ENCODE peak calls at places on chromosomes 3 and 15, in four cellular contexts. One of them, this sample, is unnamed.

GRCh38 chr3:53169832-53170324 is 8.9 kb downstream of the PRKCD start:
- DNase-seq in GM03348: no peak
- DNase-seq in myocyte: no peak
- DNase-seq in NCI-H1092: no peak
- DNase-seq in this sample: no peak

GRCh38 chr15:64651573-64652260 is 123.7 kb downstream of the RBPMS2 start:
- DNase-seq in GM03348: no peak
- DNase-seq in myocyte: no peak
- DNase-seq in NCI-H1092: peak
- DNase-seq in this sample: peak

GRCh38 chr3:22209578-22209977 is 458.6 kb upstream of the ZNF385D start:
- DNase-seq in GM03348: no peak
- DNase-seq in myocyte: no peak
- DNase-seq in NCI-H1092: no peak
- DNase-seq in this sample: no peak

GRCh38 chr15:42523331-42523730 is 25.3 kb downstream of the LRRC57 start:
- DNase-seq in GM03348: no peak
- DNase-seq in myocyte: no peak
- DNase-seq in NCI-H1092: no peak
- DNase-seq in this sample: no peak

GRCh38 chr3:113948015-113948917 is 453 bp downstream of the ZDHHC23 start:
- DNase-seq in GM03348: no peak
- DNase-seq in myocyte: no peak
- DNase-seq in NCI-H1092: peak
- DNase-seq in this sample: peak

GRCh38 chr3:16427309-16427965 is 86.1 kb downstream of the RFTN1 start:
- DNase-seq in GM03348: peak
- DNase-seq in myocyte: peak
- DNase-seq in NCI-H1092: no peak
- DNase-seq in this sample: no peak

GRCh38 chr3:177488740-177489139 is 291.5 kb upstream of the TBL1XR1 start:
- DNase-seq in GM03348: no peak
- DNase-seq in myocyte: no peak
- DNase-seq in NCI-H1092: no peak
- DNase-seq in this sample: no peak

GRCh38 chr15:48647963-48648362 is 2.5 kb upstream of the FBN1 start:
- DNase-seq in GM03348: peak
- DNase-seq in myocyte: peak
- DNase-seq in NCI-H1092: no peak
- DNase-seq in this sample: no peak

GRCh38 chr3:145266368-145266767 is 894.6 kb downstream of the PLOD2 start:
- DNase-seq in GM03348: no peak
- DNase-seq in myocyte: no peak
- DNase-seq in NCI-H1092: no peak
- DNase-seq in this sample: no peak

GRCh38 chr15:74723754-74724334 is 1.5 kb downstream of the CYP1A1 start:
- DNase-seq in GM03348: peak
- DNase-seq in myocyte: peak
- DNase-seq in NCI-H1092: no peak
- DNase-seq in this sample: peak

GRCh38 chr15:63939531-63940130 is 105.9 kb upstream of the HERC1 start:
- DNase-seq in GM03348: peak
- DNase-seq in myocyte: peak
- DNase-seq in NCI-H1092: no peak
- DNase-seq in this sample: no peak

GRCh38 chr3:149701977-149702350 is 44.1 kb upstream of the WWTR1 start:
- DNase-seq in GM03348: no peak
- DNase-seq in myocyte: no peak
- DNase-seq in NCI-H1092: no peak
- DNase-seq in this sample: no peak

GRCh38 chr15:63292771-63293170 is 15.4 kb downstream of the APH1B start:
- DNase-seq in GM03348: no peak
- DNase-seq in myocyte: no peak
- DNase-seq in NCI-H1092: no peak
- DNase-seq in this sample: no peak

GRCh38 chr15:34031987-34032760 is 6.8 kb downstream of the AVEN start:
- DNase-seq in GM03348: no peak
- DNase-seq in myocyte: no peak
- DNase-seq in NCI-H1092: no peak
- DNase-seq in this sample: no peak

GRCh38 chr3:43790060-43790459 is 99.3 kb downstream of the ABHD5 start:
- DNase-seq in GM03348: no peak
- DNase-seq in myocyte: no peak
- DNase-seq in NCI-H1092: no peak
- DNase-seq in this sample: no peak

GRCh38 chr3:17535173-17535730 is 207.2 kb downstream of the TBC1D5 start:
- DNase-seq in GM03348: no peak
- DNase-seq in myocyte: no peak
- DNase-seq in NCI-H1092: no peak
- DNase-seq in this sample: no peak

GRCh38 chr3:134239538-134239937 is 11.1 kb downstream of the RYK start:
- DNase-seq in GM03348: no peak
- DNase-seq in myocyte: no peak
- DNase-seq in NCI-H1092: no peak
- DNase-seq in this sample: no peak

GRCh38 chr3:170641510-170642236 is 55.8 kb upstream of the SLC7A14 start:
- DNase-seq in GM03348: peak
- DNase-seq in myocyte: peak
- DNase-seq in NCI-H1092: no peak
- DNase-seq in this sample: no peak

GRCh38 chr3:193640728-193641127 is 47.7 kb downstream of the OPA1 start:
- DNase-seq in GM03348: peak
- DNase-seq in myocyte: no peak
- DNase-seq in NCI-H1092: no peak
- DNase-seq in this sample: no peak

GRCh38 chr3:161413855-161414210 is 42.5 kb upstream of the SPTSSB start:
- DNase-seq in GM03348: no peak
- DNase-seq in myocyte: no peak
- DNase-seq in NCI-H1092: no peak
- DNase-seq in this sample: no peak

GRCh38 chr3:146067048-146067447 is 93.9 kb downstream of the PLOD2 start:
- DNase-seq in GM03348: peak
- DNase-seq in myocyte: peak
- DNase-seq in NCI-H1092: no peak
- DNase-seq in this sample: no peak

GRCh38 chr15:50906954-50907865 is 1.3 kb upstream of the AP4E1 start:
- DNase-seq in GM03348: no peak
- DNase-seq in myocyte: no peak
- DNase-seq in NCI-H1092: no peak
- DNase-seq in this sample: peak

GRCh38 chr15:91561371-91562100 is 292.0 kb upstream of the SLCO3A1 start:
- DNase-seq in GM03348: peak
- DNase-seq in myocyte: no peak
- DNase-seq in NCI-H1092: no peak
- DNase-seq in this sample: no peak

GRCh38 chr15:84797212-84797611 is 19.9 kb upstream of the ALPK3 start:
- DNase-seq in GM03348: no peak
- DNase-seq in myocyte: no peak
- DNase-seq in NCI-H1092: no peak
- DNase-seq in this sample: no peak

GRCh38 chr15:50304856-50305255 is 39.3 kb upstream of the HDC start:
- DNase-seq in GM03348: peak
- DNase-seq in myocyte: no peak
- DNase-seq in NCI-H1092: no peak
- DNase-seq in this sample: no peak

GRCh38 chr15:88072598-88073385 is 183.7 kb downstream of the NTRK3 start:
- DNase-seq in GM03348: no peak
- DNase-seq in myocyte: no peak
- DNase-seq in NCI-H1092: no peak
- DNase-seq in this sample: no peak

GRCh38 chr15:81347910-81348309 is 24.0 kb upstream of the STARD5 start:
- DNase-seq in GM03348: no peak
- DNase-seq in myocyte: no peak
- DNase-seq in NCI-H1092: no peak
- DNase-seq in this sample: no peak

GRCh38 chr3:98952404-98952803 is 50.9 kb upstream of the DCBLD2 start:
- DNase-seq in GM03348: no peak
- DNase-seq in myocyte: no peak
- DNase-seq in NCI-H1092: no peak
- DNase-seq in this sample: no peak